ENCODE peak calls at places on chromosomes 4 and X, in seven cellular contexts. One of them, this sample, is unnamed.

GRCh38 chrX:13110427-13111324 is 66.3 kb upstream of the FAM9C start:
- DNase-seq in substantia nigra: no peak
- DNase-seq in hepatocyte: peak
- DNase-seq in stimulated activated CD8-positive, alpha-beta memory T cell treated with anti-CD3 and anti-CD28 coated beads, Interleukin-4, amount 100 ng/mL, for 4 hours: no peak
- DNase-seq in Ammon's horn: no peak
- DNase-seq in cardiac fibroblast: peak
- DNase-seq in NCI-H2029: no peak
- DNase-seq in this sample: no peak

GRCh38 chrX:57925806-57926205 is 15.5 kb upstream of the ZXDA start:
- DNase-seq in substantia nigra: no peak
- DNase-seq in cardiac fibroblast: no peak
- DNase-seq in hepatocyte: no peak
- DNase-seq in Ammon's horn: no peak
- DNase-seq in stimulated activated CD8-positive, alpha-beta memory T cell treated with anti-CD3 and anti-CD28 coated beads, Interleukin-4, amount 100 ng/mL, for 4 hours: no peak
- DNase-seq in NCI-H2029: no peak
- DNase-seq in this sample: no peak

GRCh38 chr4:143355540-143356217 is 19.0 kb downstream of the GAB1 start:
- DNase-seq in cardiac fibroblast: peak
- DNase-seq in NCI-H2029: no peak
- DNase-seq in hepatocyte: no peak
- DNase-seq in stimulated activated CD8-positive, alpha-beta memory T cell treated with anti-CD3 and anti-CD28 coated beads, Interleukin-4, amount 100 ng/mL, for 4 hours: no peak
- DNase-seq in Ammon's horn: no peak
- DNase-seq in substantia nigra: no peak
- DNase-seq in this sample: no peak

GRCh38 chrX:46665232-46666162 is 91.9 kb downstream of the CHST7 start:
- DNase-seq in Ammon's horn: no peak
- DNase-seq in substantia nigra: no peak
- DNase-seq in stimulated activated CD8-positive, alpha-beta memory T cell treated with anti-CD3 and anti-CD28 coated beads, Interleukin-4, amount 100 ng/mL, for 4 hours: no peak
- DNase-seq in cardiac fibroblast: no peak
- DNase-seq in hepatocyte: no peak
- DNase-seq in NCI-H2029: no peak
- DNase-seq in this sample: no peak

GRCh38 chr4:100838286-100838685 is 320.5 kb upstream of the EMCN start:
- DNase-seq in cardiac fibroblast: no peak
- DNase-seq in hepatocyte: no peak
- DNase-seq in Ammon's horn: no peak
- DNase-seq in NCI-H2029: no peak
- DNase-seq in stimulated activated CD8-positive, alpha-beta memory T cell treated with anti-CD3 and anti-CD28 coated beads, Interleukin-4, amount 100 ng/mL, for 4 hours: no peak
- DNase-seq in substantia nigra: no peak
- DNase-seq in this sample: no peak

GRCh38 chrX:155216940-155217450 is 735 bp downstream of the VBP1 start:
- DNase-seq in cardiac fibroblast: peak
- DNase-seq in NCI-H2029: no peak
- DNase-seq in Ammon's horn: peak
- DNase-seq in substantia nigra: peak
- DNase-seq in stimulated activated CD8-positive, alpha-beta memory T cell treated with anti-CD3 and anti-CD28 coated beads, Interleukin-4, amount 100 ng/mL, for 4 hours: no peak
- DNase-seq in hepatocyte: peak
- DNase-seq in this sample: no peak

GRCh38 chrX:19686876-19687275 is 171.6 kb upstream of the MAP3K15 start:
- DNase-seq in stimulated activated CD8-positive, alpha-beta memory T cell treated with anti-CD3 and anti-CD28 coated beads, Interleukin-4, amount 100 ng/mL, for 4 hours: no peak
- DNase-seq in hepatocyte: no peak
- DNase-seq in cardiac fibroblast: no peak
- DNase-seq in substantia nigra: no peak
- DNase-seq in NCI-H2029: no peak
- DNase-seq in Ammon's horn: no peak
- DNase-seq in this sample: no peak

GRCh38 chr4:163744861-163745260 is 250.4 kb downstream of the TMA16 start:
- DNase-seq in cardiac fibroblast: no peak
- DNase-seq in hepatocyte: no peak
- DNase-seq in NCI-H2029: no peak
- DNase-seq in Ammon's horn: no peak
- DNase-seq in substantia nigra: no peak
- DNase-seq in stimulated activated CD8-positive, alpha-beta memory T cell treated with anti-CD3 and anti-CD28 coated beads, Interleukin-4, amount 100 ng/mL, for 4 hours: no peak
- DNase-seq in this sample: no peak

GRCh38 chr4:107600456-107600855 is 119.6 kb downstream of the PAPSS1 start:
- DNase-seq in stimulated activated CD8-positive, alpha-beta memory T cell treated with anti-CD3 and anti-CD28 coated beads, Interleukin-4, amount 100 ng/mL, for 4 hours: no peak
- DNase-seq in Ammon's horn: no peak
- DNase-seq in hepatocyte: no peak
- DNase-seq in NCI-H2029: no peak
- DNase-seq in cardiac fibroblast: peak
- DNase-seq in substantia nigra: no peak
- DNase-seq in this sample: no peak

GRCh38 chr4:78569291-78569821 is 17.8 kb downstream of the ANXA3 start:
- DNase-seq in hepatocyte: peak
- DNase-seq in stimulated activated CD8-positive, alpha-beta memory T cell treated with anti-CD3 and anti-CD28 coated beads, Interleukin-4, amount 100 ng/mL, for 4 hours: no peak
- DNase-seq in NCI-H2029: no peak
- DNase-seq in cardiac fibroblast: peak
- DNase-seq in substantia nigra: no peak
- DNase-seq in Ammon's horn: no peak
- DNase-seq in this sample: no peak

GRCh38 chr4:8261851-8262535 is 7.6 kb upstream of the HTRA3 start:
- DNase-seq in Ammon's horn: no peak
- DNase-seq in cardiac fibroblast: no peak
- DNase-seq in NCI-H2029: no peak
- DNase-seq in stimulated activated CD8-positive, alpha-beta memory T cell treated with anti-CD3 and anti-CD28 coated beads, Interleukin-4, amount 100 ng/mL, for 4 hours: no peak
- DNase-seq in hepatocyte: no peak
- DNase-seq in substantia nigra: no peak
- DNase-seq in this sample: no peak

GRCh38 chr4:136803430-136803829 is 728.9 kb downstream of the PCDH18 start:
- DNase-seq in stimulated activated CD8-positive, alpha-beta memory T cell treated with anti-CD3 and anti-CD28 coated beads, Interleukin-4, amount 100 ng/mL, for 4 hours: no peak
- DNase-seq in hepatocyte: no peak
- DNase-seq in NCI-H2029: no peak
- DNase-seq in cardiac fibroblast: no peak
- DNase-seq in substantia nigra: no peak
- DNase-seq in Ammon's horn: no peak
- DNase-seq in this sample: no peak

GRCh38 chrX:39724544-39724943 is 373.2 kb downstream of the BCOR start:
- DNase-seq in Ammon's horn: no peak
- DNase-seq in stimulated activated CD8-positive, alpha-beta memory T cell treated with anti-CD3 and anti-CD28 coated beads, Interleukin-4, amount 100 ng/mL, for 4 hours: no peak
- DNase-seq in substantia nigra: no peak
- DNase-seq in cardiac fibroblast: no peak
- DNase-seq in NCI-H2029: no peak
- DNase-seq in hepatocyte: no peak
- DNase-seq in this sample: no peak

GRCh38 chrX:138986235-138986634 is 274.7 kb upstream of the FGF13 start:
- DNase-seq in cardiac fibroblast: no peak
- DNase-seq in stimulated activated CD8-positive, alpha-beta memory T cell treated with anti-CD3 and anti-CD28 coated beads, Interleukin-4, amount 100 ng/mL, for 4 hours: no peak
- DNase-seq in substantia nigra: no peak
- DNase-seq in Ammon's horn: no peak
- DNase-seq in hepatocyte: no peak
- DNase-seq in NCI-H2029: no peak
- DNase-seq in this sample: no peak

GRCh38 chr4:6448476-6449170 is 23.8 kb downstream of the PPP2R2C start:
- DNase-seq in stimulated activated CD8-positive, alpha-beta memory T cell treated with anti-CD3 and anti-CD28 coated beads, Interleukin-4, amount 100 ng/mL, for 4 hours: no peak
- DNase-seq in cardiac fibroblast: no peak
- DNase-seq in Ammon's horn: no peak
- DNase-seq in NCI-H2029: no peak
- DNase-seq in substantia nigra: no peak
- DNase-seq in hepatocyte: no peak
- DNase-seq in this sample: no peak

GRCh38 chrX:46573896-46574336 is 351 bp downstream of the CHST7 start:
- DNase-seq in NCI-H2029: peak
- DNase-seq in substantia nigra: peak
- DNase-seq in hepatocyte: peak
- DNase-seq in Ammon's horn: no peak
- DNase-seq in cardiac fibroblast: peak
- DNase-seq in stimulated activated CD8-positive, alpha-beta memory T cell treated with anti-CD3 and anti-CD28 coated beads, Interleukin-4, amount 100 ng/mL, for 4 hours: peak
- DNase-seq in this sample: peak

GRCh38 chr4:116024954-116025708 is 911.7 kb upstream of the NDST4 start:
- DNase-seq in substantia nigra: no peak
- DNase-seq in NCI-H2029: no peak
- DNase-seq in cardiac fibroblast: no peak
- DNase-seq in hepatocyte: peak
- DNase-seq in stimulated activated CD8-positive, alpha-beta memory T cell treated with anti-CD3 and anti-CD28 coated beads, Interleukin-4, amount 100 ng/mL, for 4 hours: no peak
- DNase-seq in Ammon's horn: no peak
- DNase-seq in this sample: no peak

GRCh38 chr4:165203541-165204461 is 3.6 kb upstream of the KLHL2 start:
- DNase-seq in hepatocyte: no peak
- DNase-seq in stimulated activated CD8-positive, alpha-beta memory T cell treated with anti-CD3 and anti-CD28 coated beads, Interleukin-4, amount 100 ng/mL, for 4 hours: no peak
- DNase-seq in NCI-H2029: no peak
- DNase-seq in cardiac fibroblast: no peak
- DNase-seq in substantia nigra: no peak
- DNase-seq in Ammon's horn: no peak
- DNase-seq in this sample: no peak

GRCh38 chr4:48129307-48130014 is 4.6 kb downstream of the TXK start:
- DNase-seq in stimulated activated CD8-positive, alpha-beta memory T cell treated with anti-CD3 and anti-CD28 coated beads, Interleukin-4, amount 100 ng/mL, for 4 hours: no peak
- DNase-seq in hepatocyte: peak
- DNase-seq in Ammon's horn: no peak
- DNase-seq in cardiac fibroblast: peak
- DNase-seq in substantia nigra: no peak
- DNase-seq in NCI-H2029: no peak
- DNase-seq in this sample: no peak

GRCh38 chr4:10084651-10085320 is 31.8 kb downstream of the WDR1 start:
- DNase-seq in Ammon's horn: no peak
- DNase-seq in hepatocyte: no peak
- DNase-seq in stimulated activated CD8-positive, alpha-beta memory T cell treated with anti-CD3 and anti-CD28 coated beads, Interleukin-4, amount 100 ng/mL, for 4 hours: no peak
- DNase-seq in substantia nigra: no peak
- DNase-seq in cardiac fibroblast: no peak
- DNase-seq in NCI-H2029: no peak
- DNase-seq in this sample: no peak

GRCh38 chr4:40991908-40992307 is 222.4 kb downstream of the APBB2 start:
- DNase-seq in substantia nigra: no peak
- DNase-seq in Ammon's horn: no peak
- DNase-seq in cardiac fibroblast: no peak
- DNase-seq in hepatocyte: no peak
- DNase-seq in NCI-H2029: no peak
- DNase-seq in stimulated activated CD8-positive, alpha-beta memory T cell treated with anti-CD3 and anti-CD28 coated beads, Interleukin-4, amount 100 ng/mL, for 4 hours: no peak
- DNase-seq in this sample: no peak

GRCh38 chr4:175339100-175339707 is 421.0 kb downstream of the ADAM29 start:
- DNase-seq in NCI-H2029: no peak
- DNase-seq in hepatocyte: no peak
- DNase-seq in stimulated activated CD8-positive, alpha-beta memory T cell treated with anti-CD3 and anti-CD28 coated beads, Interleukin-4, amount 100 ng/mL, for 4 hours: no peak
- DNase-seq in Ammon's horn: no peak
- DNase-seq in substantia nigra: no peak
- DNase-seq in cardiac fibroblast: no peak
- DNase-seq in this sample: no peak

GRCh38 chrX:119181491-119181890 is 53.9 kb upstream of the KIAA1210 start:
- DNase-seq in Ammon's horn: no peak
- DNase-seq in substantia nigra: no peak
- DNase-seq in hepatocyte: peak
- DNase-seq in cardiac fibroblast: peak
- DNase-seq in NCI-H2029: no peak
- DNase-seq in stimulated activated CD8-positive, alpha-beta memory T cell treated with anti-CD3 and anti-CD28 coated beads, Interleukin-4, amount 100 ng/mL, for 4 hours: no peak
- DNase-seq in this sample: no peak

GRCh38 chr4:118307619-118308018 is 45.2 kb downstream of the PRSS12 start:
- DNase-seq in hepatocyte: no peak
- DNase-seq in cardiac fibroblast: no peak
- DNase-seq in substantia nigra: no peak
- DNase-seq in Ammon's horn: no peak
- DNase-seq in NCI-H2029: no peak
- DNase-seq in stimulated activated CD8-positive, alpha-beta memory T cell treated with anti-CD3 and anti-CD28 coated beads, Interleukin-4, amount 100 ng/mL, for 4 hours: no peak
- DNase-seq in this sample: no peak